ENCODE peak calls at places on chromosomes 1 and 21, in nine cellular contexts. G is naive B cell; A is midbrain; L is RPMI8226; W is left cardiac atrium; M is GM04504; Q is stimulated activated CD4-positive, alpha-beta T cell treated with anti-CD3 and anti-CD28 coated beads, Interleukin-2, amount 100 ng/mL, for 24 hours; V is stimulated activated CD8-positive, alpha-beta memory T cell treated with anti-CD3 and anti-CD28 coated beads, Interleukin-15, amount 100 ng/mL, for 24 hours; J is B cell. K is an unnamed sample.
A peak's percentile ranks its signal among the peaks of the same experiment; 100 is the strongest.

GRCh38 chr1:211628446-211628845 is 47.0 kb downstream of the NEK2 start:
- DNase-seq in G (no peak), A (no peak), L (no peak), W (no peak), M (no peak), Q (no peak), V (no peak), J (no peak), K (no peak)

GRCh38 chr1:30225336-30225735 is 498.0 kb downstream of the MATN1 start:
- DNase-seq in G (no peak), A (no peak), L (no peak), W (no peak), M (no peak), Q (no peak), V (no peak), J (no peak), K (no peak)

GRCh38 chr1:212284332-212284743 is 872 bp upstream of the PPP2R5A start:
- DNase-seq in G (no peak), A (no peak), L (no peak), W (no peak), M (no peak), Q (no peak), V (no peak), J (no peak), K (no peak)

GRCh38 chr1:84078108-84078823 is 65.8 kb upstream of the PRKACB start:
- DNase-seq in G (no peak), A (peak; percentile 48), L (peak; percentile 15), W (no peak), M (peak; percentile 18), Q (no peak), V (no peak), J (peak; percentile 14), K (no peak)

GRCh38 chr1:202684716-202685115 is 25.5 kb downstream of the SYT2 start:
- DNase-seq in G (no peak), A (no peak), L (no peak), W (no peak), M (no peak), Q (no peak), V (no peak), J (no peak), K (no peak)

GRCh38 chr1:27658951-27659496 is 13.0 kb downstream of the IFI6 start:
- DNase-seq in G (peak; percentile 52), A (no peak), L (peak; percentile 67), W (no peak), M (peak; percentile 83), Q (peak; percentile 33), V (no peak), J (peak; percentile 54), K (no peak)

GRCh38 chr1:234206651-234207284 is 166.5 kb upstream of the COA6 start:
- DNase-seq in G (no peak), A (no peak), L (no peak), W (peak; percentile 41), M (peak; percentile 41), Q (no peak), V (no peak), J (no peak), K (no peak)

GRCh38 chr21:29433366-29434059 is 134.8 kb downstream of the BACH1 start:
- DNase-seq in G (no peak), A (no peak), L (no peak), W (no peak), M (no peak), Q (no peak), V (no peak), J (no peak), K (no peak)

GRCh38 chr1:183970516-183971300 is 66.8 kb downstream of the COLGALT2 start:
- DNase-seq in G (no peak), A (no peak), L (no peak), W (no peak), M (no peak), Q (no peak), V (no peak), J (no peak), K (no peak)

GRCh38 chr1:29050141-29050540 is 73.6 kb downstream of the TMEM200B start:
- DNase-seq in G (no peak), A (no peak), L (no peak), W (no peak), M (no peak), Q (no peak), V (no peak), J (no peak), K (no peak)

GRCh38 chr1:23751050-23751814 is 8.0 kb downstream of the ELOA start:
- DNase-seq in G (no peak), A (peak; percentile 16), L (peak; percentile 74), W (no peak), M (peak; percentile 20), Q (peak; percentile 34), V (no peak), J (peak; percentile 63), K (peak; percentile 32)

GRCh38 chr1:56958526-56958925 is 7.3 kb downstream of the C8B start:
- DNase-seq in G (no peak), A (no peak), L (no peak), W (no peak), M (peak; percentile 49), Q (no peak), V (no peak), J (no peak), K (no peak)

GRCh38 chr1:6179564-6180175 is 451 bp downstream of the CHD5 start:
- DNase-seq in G (no peak), A (no peak), L (no peak), W (no peak), M (no peak), Q (no peak), V (no peak), J (peak; percentile 59), K (no peak)

GRCh38 chr1:173017792-173018191 is 32.9 kb downstream of the TNFSF18 start:
- DNase-seq in G (peak; percentile 25), A (no peak), L (no peak), W (no peak), M (no peak), Q (no peak), V (no peak), J (no peak), K (no peak)

GRCh38 chr1:41698916-41699860 is 214.7 kb upstream of the EDN2 start:
- DNase-seq in G (no peak), A (no peak), L (peak; percentile 100), W (peak; percentile 57), M (no peak), Q (no peak), V (no peak), J (peak; percentile 31), K (no peak)

K was measured in NCI-H1930.